ENCODE peak calls at places on chromosomes 13 and 19, in five cellular contexts. One of them, this sample, is unnamed.

GRCh38 chr19:13995017-13995728 is 10.9 kb downstream of the RFX1 start:
- DNase-seq in upper lobe of right lung: no peak
- DNase-seq in PC-3: peak; percentile 11
- DNase-seq in kidney: peak; percentile 80
- DNase-seq in MG63: peak; percentile 56
- DNase-seq in this sample: no peak

GRCh38 chr13:100525453-100526298 is 62.9 kb downstream of the GGACT start:
- DNase-seq in PC-3: no peak
- DNase-seq in upper lobe of right lung: no peak
- DNase-seq in MG63: no peak
- DNase-seq in kidney: no peak
- DNase-seq in this sample: no peak

GRCh38 chr19:42433503-42434260 is 6.5 kb upstream of the LIPE start:
- DNase-seq in kidney: peak; percentile 90
- DNase-seq in PC-3: peak; percentile 55
- DNase-seq in MG63: peak; percentile 85
- DNase-seq in upper lobe of right lung: peak; percentile 81
- DNase-seq in this sample: peak; percentile 81

GRCh38 chr13:87498681-87499080 is 172.5 kb upstream of the SLITRK5 start:
- DNase-seq in upper lobe of right lung: no peak
- DNase-seq in MG63: peak; percentile 2
- DNase-seq in PC-3: peak; percentile 30
- DNase-seq in kidney: no peak
- DNase-seq in this sample: peak; percentile 24

GRCh38 chr19:38685666-38686529 is 38.4 kb downstream of the ACTN4 start:
- DNase-seq in upper lobe of right lung: no peak
- DNase-seq in PC-3: peak; percentile 63
- DNase-seq in MG63: peak; percentile 48
- DNase-seq in kidney: no peak
- DNase-seq in this sample: no peak

GRCh38 chr19:48064509-48064908 is 20.6 kb upstream of the CABP5 start:
- DNase-seq in kidney: no peak
- DNase-seq in upper lobe of right lung: no peak
- DNase-seq in PC-3: no peak
- DNase-seq in MG63: no peak
- DNase-seq in this sample: no peak

GRCh38 chr13:99895428-99895998 is 76.1 kb downstream of the ZIC5 start:
- DNase-seq in upper lobe of right lung: no peak
- DNase-seq in kidney: no peak
- DNase-seq in PC-3: no peak
- DNase-seq in MG63: no peak
- DNase-seq in this sample: no peak

GRCh38 chr13:113880651-113881611 is 17.1 kb upstream of the GAS6 start:
- DNase-seq in kidney: no peak
- DNase-seq in upper lobe of right lung: no peak
- DNase-seq in PC-3: no peak
- DNase-seq in MG63: peak; percentile 50
- DNase-seq in this sample: no peak

GRCh38 chr13:98571955-98572662 is 4.8 kb downstream of the STK24 start:
- DNase-seq in PC-3: peak; percentile 49
- DNase-seq in MG63: no peak
- DNase-seq in upper lobe of right lung: no peak
- DNase-seq in kidney: no peak
- DNase-seq in this sample: peak; percentile 77

GRCh38 chr13:24353736-24354135 is 44.4 kb downstream of the C1QTNF9 start:
- DNase-seq in kidney: no peak
- DNase-seq in MG63: no peak
- DNase-seq in upper lobe of right lung: no peak
- DNase-seq in PC-3: no peak
- DNase-seq in this sample: no peak

GRCh38 chr19:55096061-55096701 is 20.5 kb downstream of the EPS8L1 start:
- DNase-seq in upper lobe of right lung: no peak
- DNase-seq in MG63: no peak
- DNase-seq in kidney: peak; percentile 39
- DNase-seq in PC-3: no peak
- DNase-seq in this sample: no peak

GRCh38 chr13:71817335-71817734 is 49.7 kb downstream of the DACH1 start:
- DNase-seq in upper lobe of right lung: no peak
- DNase-seq in kidney: no peak
- DNase-seq in MG63: no peak
- DNase-seq in PC-3: no peak
- DNase-seq in this sample: no peak

GRCh38 chr19:30165228-30165813 is 206.9 kb upstream of the ZNF536 start:
- DNase-seq in kidney: no peak
- DNase-seq in upper lobe of right lung: no peak
- DNase-seq in PC-3: no peak
- DNase-seq in MG63: no peak
- DNase-seq in this sample: no peak

GRCh38 chr19:1748115-1748702 is 5.1 kb upstream of the ONECUT3 start:
- DNase-seq in upper lobe of right lung: no peak
- DNase-seq in kidney: peak; percentile 75
- DNase-seq in MG63: no peak
- DNase-seq in PC-3: no peak
- DNase-seq in this sample: no peak

DNA sequence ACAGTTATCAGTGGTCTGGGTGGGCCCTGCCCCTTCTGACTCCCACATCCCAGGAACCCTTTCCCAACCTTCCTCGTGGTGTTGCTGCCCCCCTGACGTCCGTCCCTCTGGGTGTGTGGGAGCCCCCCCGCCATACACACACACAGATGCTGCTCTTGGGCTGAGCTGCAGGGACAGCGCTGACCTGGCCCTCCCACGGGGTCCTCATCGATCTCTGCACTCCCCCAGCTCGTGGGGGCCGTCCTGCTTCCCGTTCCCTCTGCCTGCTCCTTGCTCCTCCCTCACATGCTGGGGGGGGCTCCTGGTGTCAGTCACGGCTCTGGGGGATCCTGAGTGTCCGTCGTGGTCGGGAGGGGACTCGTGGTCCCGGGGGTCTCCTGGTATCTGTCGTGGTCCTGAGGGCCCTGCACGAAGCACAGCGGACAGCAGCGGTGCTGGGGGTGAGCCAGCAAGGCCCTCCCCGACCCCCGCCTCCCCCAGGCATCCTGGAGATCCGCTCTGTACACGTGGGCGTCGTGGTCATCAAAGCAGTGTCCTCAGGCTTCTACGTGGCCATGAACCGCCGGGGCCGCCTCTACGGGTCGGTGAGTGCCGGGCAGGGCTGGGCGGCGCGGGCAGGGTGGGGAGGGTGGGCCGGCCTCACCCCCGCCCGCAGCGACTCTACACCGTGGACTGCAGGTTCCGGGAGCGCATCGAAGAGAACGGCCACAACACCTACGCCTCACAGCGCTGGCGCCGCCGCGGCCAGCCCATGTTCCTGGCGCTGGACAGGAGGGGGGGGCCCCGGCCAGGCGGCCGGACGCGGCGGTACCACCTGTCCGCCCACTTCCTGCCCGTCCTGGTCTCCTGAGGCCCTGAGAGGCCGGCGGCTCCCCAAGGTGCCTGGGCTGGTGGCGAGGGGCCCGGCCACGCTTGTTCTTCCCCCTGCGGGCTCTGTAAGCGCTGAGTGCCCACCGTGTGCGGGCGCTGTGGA is 3.4 kb downstream of the FGF22 start:
- DNase-seq in upper lobe of right lung: no peak
- DNase-seq in PC-3: no peak
- DNase-seq in kidney: no peak
- DNase-seq in MG63: no peak
- DNase-seq in this sample: no peak
- H3K9me3 ChIP-seq in upper lobe of right lung: no peaks in the 10 kb centered on the region
- H3K9me3 ChIP-seq in PC-3: no peaks in the 10 kb centered on the region
- H3K9me3 ChIP-seq in kidney: no peaks in the 10 kb centered on the region
- H3K9me3 ChIP-seq in MG63: no peaks in the 10 kb centered on the region
- H3K9me3 ChIP-seq in this sample: no peaks in the 10 kb centered on the region

GRCh38 chr19:34757441-34757840 is 15.6 kb downstream of the ZNF599 start:
- DNase-seq in PC-3: no peak
- DNase-seq in MG63: no peak
- DNase-seq in kidney: no peak
- DNase-seq in upper lobe of right lung: no peak
- DNase-seq in this sample: no peak

GRCh38 chr19:34759218-34759917 is 13.6 kb downstream of the ZNF599 start:
- DNase-seq in PC-3: no peak
- DNase-seq in MG63: no peak
- DNase-seq in upper lobe of right lung: no peak
- DNase-seq in kidney: no peak
- DNase-seq in this sample: no peak
- H3K9me3 ChIP-seq in PC-3: peaks cover 11% of the 10 kb centered on the region
- H3K9me3 ChIP-seq in MG63: peaks cover 72% of the 10 kb centered on the region
- H3K9me3 ChIP-seq in upper lobe of right lung: peaks cover 91% of the 10 kb centered on the region
- H3K9me3 ChIP-seq in kidney: peaks cover 49% of the 10 kb centered on the region
- H3K9me3 ChIP-seq in this sample: peaks cover 30% of the 10 kb centered on the region

GRCh38 chr13:29136341-29136740 is 316.2 kb downstream of the MTUS2 start:
- DNase-seq in MG63: no peak
- DNase-seq in upper lobe of right lung: no peak
- DNase-seq in kidney: no peak
- DNase-seq in PC-3: peak; percentile 9
- DNase-seq in this sample: no peak
- H3K9me3 ChIP-seq in MG63: no peaks in the 10 kb centered on the region
- H3K9me3 ChIP-seq in upper lobe of right lung: no peaks in the 10 kb centered on the region
- H3K9me3 ChIP-seq in kidney: no peaks in the 10 kb centered on the region
- H3K9me3 ChIP-seq in PC-3: peaks cover 5% of the 10 kb centered on the region
- H3K9me3 ChIP-seq in this sample: no peaks in the 10 kb centered on the region

DNA sequence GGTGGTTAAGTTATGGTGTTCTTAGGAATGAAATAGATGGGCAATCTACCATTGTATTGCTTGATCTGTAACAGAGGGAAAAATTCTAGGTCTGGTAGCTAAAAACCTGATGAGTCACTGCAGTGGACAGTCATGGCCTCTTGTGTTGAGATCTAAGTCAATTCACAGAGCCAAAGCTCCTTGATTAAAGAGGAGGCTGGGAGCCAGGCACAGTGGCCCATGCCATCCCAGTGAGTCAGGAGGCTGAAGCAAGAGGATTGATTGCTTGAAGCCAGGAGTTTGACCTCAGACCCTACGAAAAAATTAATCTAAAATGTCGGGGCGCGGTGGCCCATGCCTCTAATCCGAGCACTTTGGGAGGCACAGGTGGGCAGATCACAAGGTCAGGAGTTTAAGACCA is 67.1 kb upstream of the KPNA3 start:
- DNase-seq in upper lobe of right lung: no peak
- DNase-seq in kidney: no peak
- DNase-seq in MG63: peak; percentile 97
- DNase-seq in PC-3: peak; percentile 78
- DNase-seq in this sample: no peak
- H3K9me3 ChIP-seq in upper lobe of right lung: no peaks in the 10 kb centered on the region
- H3K9me3 ChIP-seq in kidney: no peaks in the 10 kb centered on the region
- H3K9me3 ChIP-seq in MG63: peaks cover 16% of the 10 kb centered on the region
- H3K9me3 ChIP-seq in PC-3: no peaks in the 10 kb centered on the region
- H3K9me3 ChIP-seq in this sample: no peaks in the 10 kb centered on the region

GRCh38 chr19:12629215-12629614 is 18.5 kb downstream of the ZNF791 start:
- DNase-seq in kidney: no peak
- DNase-seq in upper lobe of right lung: no peak
- DNase-seq in PC-3: no peak
- DNase-seq in MG63: no peak
- DNase-seq in this sample: no peak

GRCh38 chr19:12626958-12627357 is 16.2 kb downstream of the ZNF791 start:
- DNase-seq in upper lobe of right lung: peak; percentile 5
- DNase-seq in kidney: no peak
- DNase-seq in MG63: no peak
- DNase-seq in PC-3: no peak
- DNase-seq in this sample: no peak

GRCh38 chr19:12623361-12624031 is 12.8 kb downstream of the ZNF791 start:
- DNase-seq in upper lobe of right lung: no peak
- DNase-seq in PC-3: peak; percentile 30
- DNase-seq in MG63: no peak
- DNase-seq in kidney: no peak
- DNase-seq in this sample: no peak

DNA sequence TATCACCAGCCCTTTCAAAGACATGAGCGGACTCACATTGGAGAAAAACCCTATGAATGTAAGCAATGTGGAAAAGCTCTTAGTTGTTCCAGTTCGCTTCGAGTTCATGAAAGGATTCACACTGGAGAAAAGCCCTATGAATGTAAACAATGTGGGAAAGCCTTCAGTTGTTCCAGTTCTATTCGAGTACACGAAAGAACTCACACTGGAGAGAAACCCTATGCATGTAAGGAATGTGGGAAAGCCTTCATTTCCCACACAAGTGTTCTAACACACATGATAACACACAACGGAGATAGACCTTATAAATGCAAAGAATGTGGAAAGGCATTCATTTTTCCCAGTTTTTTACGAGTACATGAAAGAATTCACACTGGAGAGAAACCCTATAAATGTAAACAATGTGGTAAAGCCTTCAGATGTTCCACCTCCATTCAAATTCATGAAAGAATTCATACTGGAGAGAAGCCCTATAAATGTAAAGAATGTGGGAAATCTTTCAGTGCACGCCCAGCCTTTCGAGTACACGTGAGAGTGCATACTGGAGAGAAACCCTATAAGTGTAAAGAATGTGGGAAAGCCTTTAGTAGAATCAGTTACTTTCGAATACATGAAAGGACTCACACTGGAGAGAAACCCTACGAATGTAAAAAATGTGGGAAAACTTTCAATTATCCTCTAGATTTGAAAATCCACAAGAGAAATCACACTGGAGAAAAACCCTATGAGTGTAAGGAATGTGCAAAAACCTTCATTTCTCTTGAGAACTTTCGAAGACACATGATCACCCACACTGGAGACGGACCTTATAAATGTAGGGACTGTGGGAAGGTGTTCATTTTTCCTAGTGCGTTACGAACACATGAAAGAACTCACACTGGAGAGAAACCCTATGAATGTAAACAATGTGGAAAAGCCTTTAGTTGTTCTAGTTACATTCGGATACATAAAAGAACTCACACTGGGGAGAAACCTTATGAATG is 17.6 kb downstream of the ZNF791 start:
- DNase-seq in upper lobe of right lung: no peak
- DNase-seq in MG63: no peak
- DNase-seq in kidney: no peak
- DNase-seq in PC-3: no peak
- DNase-seq in this sample: peak; percentile 25
- H3K9me3 ChIP-seq in upper lobe of right lung: peaks cover 11% of the 10 kb centered on the region
- H3K9me3 ChIP-seq in MG63: peaks cover 66% of the 10 kb centered on the region
- H3K9me3 ChIP-seq in kidney: peaks cover 9% of the 10 kb centered on the region
- H3K9me3 ChIP-seq in PC-3: peaks cover 31% of the 10 kb centered on the region
- H3K9me3 ChIP-seq in this sample: peaks cover 38% of the 10 kb centered on the region

GRCh38 chr19:57623091-57623490 is 9.0 kb downstream of the ZNF134 start:
- DNase-seq in PC-3: no peak
- DNase-seq in kidney: no peak
- DNase-seq in upper lobe of right lung: no peak
- DNase-seq in MG63: no peak
- DNase-seq in this sample: no peak
- H3K9me3 ChIP-seq in PC-3: peaks cover 74% of the 10 kb centered on the region
- H3K9me3 ChIP-seq in kidney: peaks cover 44% of the 10 kb centered on the region
- H3K9me3 ChIP-seq in upper lobe of right lung: peaks cover 96% of the 10 kb centered on the region
- H3K9me3 ChIP-seq in MG63: peaks cover 79% of the 10 kb centered on the region
- H3K9me3 ChIP-seq in this sample: peaks cover 42% of the 10 kb centered on the region

DNA sequence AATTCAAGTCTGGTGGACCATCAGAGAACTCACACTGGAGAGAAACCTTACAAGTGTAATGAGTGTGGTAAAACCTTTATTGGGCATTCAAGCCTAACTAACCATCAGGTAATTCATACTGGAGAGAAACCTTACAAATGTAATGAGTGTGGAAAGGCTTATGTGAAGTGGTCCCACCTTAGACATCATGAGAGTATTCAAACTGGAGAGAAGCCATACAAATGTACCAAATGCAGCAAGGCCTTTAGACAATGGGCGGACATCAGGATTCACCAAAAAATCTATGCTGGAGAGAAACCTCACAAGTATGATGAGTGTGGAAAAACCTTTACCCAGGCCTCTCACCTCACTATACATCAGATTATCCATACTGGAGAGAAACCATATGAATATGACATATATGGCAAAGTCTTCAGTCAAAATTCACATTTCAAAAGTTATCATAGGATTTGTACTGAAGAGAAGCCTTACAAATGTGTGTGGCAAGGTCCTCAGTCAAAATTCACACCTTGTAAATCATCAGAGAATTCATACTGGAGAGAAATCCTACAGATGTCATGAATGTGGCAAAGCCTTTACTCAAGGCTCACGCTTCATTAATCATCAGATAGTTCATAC is 19.7 kb upstream of the ZNF665 start:
- DNase-seq in kidney: no peak
- DNase-seq in PC-3: peak; percentile 21
- DNase-seq in MG63: no peak
- DNase-seq in upper lobe of right lung: no peak
- DNase-seq in this sample: no peak
- H3K9me3 ChIP-seq in kidney: peaks cover 43% of the 10 kb centered on the region
- H3K9me3 ChIP-seq in PC-3: peaks cover 65% of the 10 kb centered on the region
- H3K9me3 ChIP-seq in MG63: peaks cover 29% of the 10 kb centered on the region
- H3K9me3 ChIP-seq in upper lobe of right lung: peaks cover 98% of the 10 kb centered on the region
- H3K9me3 ChIP-seq in this sample: peaks cover 18% of the 10 kb centered on the region

This sample was measured in SJCRH30.